ENCODE peak calls at places on chromosome 21, in seven cellular contexts. One of them, this sample, is unnamed.

GRCh38 chr21:45542667-45543370 is 579 bp upstream of the SLC19A1 start:
- DNase-seq in HFF-Myc: no peak
- DNase-seq in non-pigmented ciliary epithelial cell: no peak
- DNase-seq in NCI-H1105: no peak
- DNase-seq in T-helper 17 cell: no peak
- DNase-seq in cardiac fibroblast: no peak
- DNase-seq in left cardiac atrium: peak
- DNase-seq in this sample: no peak

GRCh38 chr21:29449306-29449940 is 150.7 kb downstream of the BACH1 start:
- DNase-seq in left cardiac atrium: no peak
- DNase-seq in HFF-Myc: no peak
- DNase-seq in cardiac fibroblast: peak
- DNase-seq in T-helper 17 cell: no peak
- DNase-seq in NCI-H1105: no peak
- DNase-seq in non-pigmented ciliary epithelial cell: no peak
- DNase-seq in this sample: no peak

GRCh38 chr21:43289442-43289841 is 120.6 kb downstream of the CRYAA start:
- DNase-seq in HFF-Myc: no peak
- DNase-seq in NCI-H1105: no peak
- DNase-seq in non-pigmented ciliary epithelial cell: no peak
- DNase-seq in T-helper 17 cell: no peak
- DNase-seq in left cardiac atrium: no peak
- DNase-seq in cardiac fibroblast: no peak
- DNase-seq in this sample: no peak

GRCh38 chr21:32093758-32094463 is 184.9 kb downstream of the MIS18A start:
- DNase-seq in HFF-Myc: no peak
- DNase-seq in cardiac fibroblast: no peak
- DNase-seq in T-helper 17 cell: no peak
- DNase-seq in NCI-H1105: no peak
- DNase-seq in left cardiac atrium: peak
- DNase-seq in non-pigmented ciliary epithelial cell: no peak
- DNase-seq in this sample: no peak

GRCh38 chr21:42787613-42788012 is 91.7 kb downstream of the WDR4 start:
- DNase-seq in T-helper 17 cell: no peak
- DNase-seq in NCI-H1105: no peak
- DNase-seq in HFF-Myc: no peak
- DNase-seq in non-pigmented ciliary epithelial cell: no peak
- DNase-seq in left cardiac atrium: no peak
- DNase-seq in cardiac fibroblast: no peak
- DNase-seq in this sample: no peak

GRCh38 chr21:36471254-36471723 is 8.6 kb downstream of the CLDN14 start:
- DNase-seq in left cardiac atrium: no peak
- DNase-seq in cardiac fibroblast: peak
- DNase-seq in HFF-Myc: no peak
- DNase-seq in non-pigmented ciliary epithelial cell: no peak
- DNase-seq in T-helper 17 cell: no peak
- DNase-seq in NCI-H1105: no peak
- DNase-seq in this sample: peak

GRCh38 chr21:29849735-29850176 is 90.0 kb downstream of the GRIK1 start:
- DNase-seq in non-pigmented ciliary epithelial cell: peak
- DNase-seq in left cardiac atrium: peak
- DNase-seq in NCI-H1105: peak
- DNase-seq in HFF-Myc: peak
- DNase-seq in cardiac fibroblast: peak
- DNase-seq in T-helper 17 cell: no peak
- DNase-seq in this sample: peak

GRCh38 chr21:44533121-44533890 is 6.7 kb downstream of the KRTAP10-1 start:
- DNase-seq in NCI-H1105: no peak
- DNase-seq in T-helper 17 cell: no peak
- DNase-seq in non-pigmented ciliary epithelial cell: no peak
- DNase-seq in cardiac fibroblast: no peak
- DNase-seq in left cardiac atrium: no peak
- DNase-seq in HFF-Myc: no peak
- DNase-seq in this sample: no peak

GRCh38 chr21:38170283-38170682 is 86.5 kb upstream of the KCNJ15 start:
- DNase-seq in cardiac fibroblast: peak
- DNase-seq in non-pigmented ciliary epithelial cell: no peak
- DNase-seq in T-helper 17 cell: no peak
- DNase-seq in left cardiac atrium: peak
- DNase-seq in HFF-Myc: no peak
- DNase-seq in NCI-H1105: no peak
- DNase-seq in this sample: no peak

GRCh38 chr21:34544032-34544496 is 32.1 kb upstream of the KCNE1 start:
- DNase-seq in T-helper 17 cell: no peak
- DNase-seq in left cardiac atrium: peak
- DNase-seq in HFF-Myc: peak
- DNase-seq in non-pigmented ciliary epithelial cell: no peak
- DNase-seq in cardiac fibroblast: peak
- DNase-seq in NCI-H1105: peak
- DNase-seq in this sample: peak

GRCh38 chr21:25330266-25330665 is 277.0 kb downstream of the MRPL39 start:
- DNase-seq in non-pigmented ciliary epithelial cell: no peak
- DNase-seq in T-helper 17 cell: no peak
- DNase-seq in HFF-Myc: no peak
- DNase-seq in cardiac fibroblast: no peak
- DNase-seq in left cardiac atrium: no peak
- DNase-seq in NCI-H1105: no peak
- DNase-seq in this sample: no peak

GRCh38 chr21:45029298-45029967 is 44.9 kb upstream of the ADARB1 start:
- DNase-seq in HFF-Myc: no peak
- DNase-seq in T-helper 17 cell: no peak
- DNase-seq in left cardiac atrium: peak
- DNase-seq in cardiac fibroblast: peak
- DNase-seq in non-pigmented ciliary epithelial cell: no peak
- DNase-seq in NCI-H1105: no peak
- DNase-seq in this sample: no peak

GRCh38 chr21:44372616-44373015 is 19.2 kb downstream of the TRPM2 start:
- DNase-seq in HFF-Myc: no peak
- DNase-seq in non-pigmented ciliary epithelial cell: no peak
- DNase-seq in NCI-H1105: no peak
- DNase-seq in cardiac fibroblast: no peak
- DNase-seq in T-helper 17 cell: no peak
- DNase-seq in left cardiac atrium: no peak
- DNase-seq in this sample: no peak

GRCh38 chr21:45192332-45192731 is 95.4 kb downstream of the POFUT2 start:
- DNase-seq in non-pigmented ciliary epithelial cell: no peak
- DNase-seq in HFF-Myc: no peak
- DNase-seq in left cardiac atrium: no peak
- DNase-seq in NCI-H1105: no peak
- DNase-seq in T-helper 17 cell: no peak
- DNase-seq in cardiac fibroblast: no peak
- DNase-seq in this sample: no peak

GRCh38 chr21:42233067-42233981 is 14.4 kb downstream of the ABCG1 start:
- DNase-seq in left cardiac atrium: peak
- DNase-seq in non-pigmented ciliary epithelial cell: no peak
- DNase-seq in HFF-Myc: no peak
- DNase-seq in T-helper 17 cell: peak
- DNase-seq in NCI-H1105: no peak
- DNase-seq in cardiac fibroblast: peak
- DNase-seq in this sample: no peak

GRCh38 chr21:35426484-35426883 is 377.4 kb upstream of the RUNX1 start:
- DNase-seq in cardiac fibroblast: no peak
- DNase-seq in left cardiac atrium: no peak
- DNase-seq in HFF-Myc: no peak
- DNase-seq in non-pigmented ciliary epithelial cell: no peak
- DNase-seq in NCI-H1105: no peak
- DNase-seq in T-helper 17 cell: no peak
- DNase-seq in this sample: no peak

GRCh38 chr21:18384771-18385170 is 18.8 kb downstream of the TMPRSS15 start:
- DNase-seq in HFF-Myc: no peak
- DNase-seq in left cardiac atrium: no peak
- DNase-seq in non-pigmented ciliary epithelial cell: no peak
- DNase-seq in NCI-H1105: peak
- DNase-seq in cardiac fibroblast: peak
- DNase-seq in T-helper 17 cell: no peak
- DNase-seq in this sample: peak

GRCh38 chr21:14952916-14953315 is 111.9 kb downstream of the NRIP1 start:
- DNase-seq in cardiac fibroblast: no peak
- DNase-seq in non-pigmented ciliary epithelial cell: no peak
- DNase-seq in T-helper 17 cell: no peak
- DNase-seq in HFF-Myc: no peak
- DNase-seq in NCI-H1105: no peak
- DNase-seq in left cardiac atrium: no peak
- DNase-seq in this sample: no peak

GRCh38 chr21:18954415-18954972 is 550.9 kb upstream of the TMPRSS15 start:
- DNase-seq in left cardiac atrium: no peak
- DNase-seq in NCI-H1105: no peak
- DNase-seq in HFF-Myc: no peak
- DNase-seq in non-pigmented ciliary epithelial cell: no peak
- DNase-seq in cardiac fibroblast: no peak
- DNase-seq in T-helper 17 cell: no peak
- DNase-seq in this sample: no peak

GRCh38 chr21:15138475-15138874 is 73.7 kb upstream of the NRIP1 start:
- DNase-seq in NCI-H1105: peak
- DNase-seq in T-helper 17 cell: no peak
- DNase-seq in cardiac fibroblast: no peak
- DNase-seq in non-pigmented ciliary epithelial cell: no peak
- DNase-seq in HFF-Myc: no peak
- DNase-seq in left cardiac atrium: peak
- DNase-seq in this sample: peak

GRCh38 chr21:41962425-41962966 is 8.7 kb upstream of the C2CD2 start:
- DNase-seq in NCI-H1105: no peak
- DNase-seq in HFF-Myc: no peak
- DNase-seq in T-helper 17 cell: no peak
- DNase-seq in non-pigmented ciliary epithelial cell: no peak
- DNase-seq in cardiac fibroblast: no peak
- DNase-seq in left cardiac atrium: no peak
- DNase-seq in this sample: no peak

GRCh38 chr21:42836767-42837301 is 42.5 kb downstream of the WDR4 start:
- DNase-seq in NCI-H1105: no peak
- DNase-seq in non-pigmented ciliary epithelial cell: no peak
- DNase-seq in cardiac fibroblast: no peak
- DNase-seq in T-helper 17 cell: no peak
- DNase-seq in left cardiac atrium: no peak
- DNase-seq in HFF-Myc: no peak
- DNase-seq in this sample: no peak

GRCh38 chr21:38472709-38473108 is 25.6 kb downstream of the ERG start:
- DNase-seq in left cardiac atrium: no peak
- DNase-seq in T-helper 17 cell: no peak
- DNase-seq in non-pigmented ciliary epithelial cell: no peak
- DNase-seq in cardiac fibroblast: no peak
- DNase-seq in HFF-Myc: no peak
- DNase-seq in NCI-H1105: no peak
- DNase-seq in this sample: no peak

GRCh38 chr21:41895643-41896493 is 16.7 kb upstream of the PRDM15 start:
- DNase-seq in non-pigmented ciliary epithelial cell: no peak
- DNase-seq in T-helper 17 cell: peak
- DNase-seq in cardiac fibroblast: peak
- DNase-seq in left cardiac atrium: no peak
- DNase-seq in NCI-H1105: no peak
- DNase-seq in HFF-Myc: no peak
- DNase-seq in this sample: no peak

GRCh38 chr21:16794944-16795343 is 717.9 kb upstream of the CXADR start:
- DNase-seq in NCI-H1105: no peak
- DNase-seq in non-pigmented ciliary epithelial cell: peak
- DNase-seq in HFF-Myc: peak
- DNase-seq in T-helper 17 cell: no peak
- DNase-seq in cardiac fibroblast: peak
- DNase-seq in left cardiac atrium: peak
- DNase-seq in this sample: no peak

GRCh38 chr21:15732290-15732995 is 2.7 kb downstream of the USP25 start:
- DNase-seq in T-helper 17 cell: no peak
- DNase-seq in cardiac fibroblast: peak
- DNase-seq in left cardiac atrium: no peak
- DNase-seq in HFF-Myc: no peak
- DNase-seq in NCI-H1105: no peak
- DNase-seq in non-pigmented ciliary epithelial cell: no peak
- DNase-seq in this sample: peak

GRCh38 chr21:42130447-42130846 is 59.3 kb downstream of the UMODL1 start:
- DNase-seq in NCI-H1105: no peak
- DNase-seq in non-pigmented ciliary epithelial cell: no peak
- DNase-seq in HFF-Myc: no peak
- DNase-seq in left cardiac atrium: no peak
- DNase-seq in cardiac fibroblast: no peak
- DNase-seq in T-helper 17 cell: no peak
- DNase-seq in this sample: no peak

GRCh38 chr21:45990049-45990711 is 8.6 kb downstream of the COL6A1 start:
- DNase-seq in NCI-H1105: no peak
- DNase-seq in left cardiac atrium: no peak
- DNase-seq in non-pigmented ciliary epithelial cell: no peak
- DNase-seq in cardiac fibroblast: no peak
- DNase-seq in HFF-Myc: no peak
- DNase-seq in T-helper 17 cell: peak
- DNase-seq in this sample: no peak

GRCh38 chr21:43323244-43324005 is 103.5 kb downstream of the SIK1 start:
- DNase-seq in T-helper 17 cell: no peak
- DNase-seq in non-pigmented ciliary epithelial cell: no peak
- DNase-seq in HFF-Myc: no peak
- DNase-seq in cardiac fibroblast: no peak
- DNase-seq in NCI-H1105: no peak
- DNase-seq in left cardiac atrium: peak
- DNase-seq in this sample: no peak

This sample was measured in LoVo.